ENCODE peak calls at places on chromosomes 16 and 17, in four cellular contexts. M is body of pancreas, K is spleen, W is GM23338. C is an unnamed sample.

GRCh38 chr17:82709024-82709675 is 7.4 kb upstream of the FN3KRP start:
- DNase-seq in M (no peak), K (no peak), W (no peak), C (no peak)

GRCh38 chr17:81142301-81143199 is 22.8 kb upstream of the PVALEF start:
- DNase-seq in M (peak), K (peak), W (peak), C (peak)

GRCh38 chr16:86511317-86512161 is 1.2 kb downstream of the FOXF1 start:
- DNase-seq in M (no peak), K (no peak), W (no peak), C (no peak)

GRCh38 chr16:22327446-22327775 is 30.2 kb downstream of the POLR3E start:
- DNase-seq in M (no peak), K (no peak), W (no peak), C (no peak)

GRCh38 chr17:31339906-31340661 is 18.7 kb upstream of the EVI2A start:
- DNase-seq in M (no peak), K (no peak), W (no peak), C (no peak)

GRCh38 chr17:9987779-9988585 is 82.9 kb upstream of the RCVRN start:
- DNase-seq in M (peak), K (peak), W (peak), C (no peak)

GRCh38 chr17:2634361-2634960 is 41.0 kb downstream of the PAFAH1B1 start:
- DNase-seq in M (peak), K (no peak), W (peak), C (no peak)

GRCh38 chr17:34570491-34570890 is 8.9 kb upstream of the TMEM132E start:
- DNase-seq in M (no peak), K (no peak), W (peak), C (no peak)

GRCh38 chr17:1714980-1715802 is 5.0 kb upstream of the TLCD2 start:
- DNase-seq in M (peak), K (peak), W (peak), C (peak)

GRCh38 chr17:48970224-48970623 is 1.8 kb upstream of the GIP start:
- DNase-seq in M (no peak), K (peak), W (no peak), C (no peak)

GRCh38 chr16:72890587-72890986 is 157.3 kb downstream of the ZFHX3 start:
- DNase-seq in M (no peak), K (no peak), W (no peak), C (no peak)

GRCh38 chr16:14132696-14133048 is 61.6 kb downstream of the MRTFB start:
- DNase-seq in M (no peak), K (no peak), W (no peak), C (peak)

GRCh38 chr16:49158029-49158642 is 123.5 kb downstream of the CBLN1 start:
- DNase-seq in M (peak), K (no peak), W (peak), C (no peak)

GRCh38 chr17:45248132-45248936 is 13.6 kb downstream of the SPATA32 start:
- DNase-seq in M (peak), K (peak), W (peak), C (no peak)

GRCh38 chr16:85853641-85854545 is 45.1 kb upstream of the IRF8 start:
- DNase-seq in M (no peak), K (peak), W (no peak), C (no peak)

GRCh38 chr16:75087040-75087979 is 29.3 kb downstream of the LDHD start:
- DNase-seq in M (no peak), K (no peak), W (no peak), C (peak)

GRCh38 chr17:29393451-29393850 is 3.3 kb downstream of the TAOK1 start:
- DNase-seq in M (no peak), K (no peak), W (no peak), C (no peak)
- H3K4me3 ChIP-seq in M (no peak), K (no peak), W (no peak), C (no peak)

DNA sequence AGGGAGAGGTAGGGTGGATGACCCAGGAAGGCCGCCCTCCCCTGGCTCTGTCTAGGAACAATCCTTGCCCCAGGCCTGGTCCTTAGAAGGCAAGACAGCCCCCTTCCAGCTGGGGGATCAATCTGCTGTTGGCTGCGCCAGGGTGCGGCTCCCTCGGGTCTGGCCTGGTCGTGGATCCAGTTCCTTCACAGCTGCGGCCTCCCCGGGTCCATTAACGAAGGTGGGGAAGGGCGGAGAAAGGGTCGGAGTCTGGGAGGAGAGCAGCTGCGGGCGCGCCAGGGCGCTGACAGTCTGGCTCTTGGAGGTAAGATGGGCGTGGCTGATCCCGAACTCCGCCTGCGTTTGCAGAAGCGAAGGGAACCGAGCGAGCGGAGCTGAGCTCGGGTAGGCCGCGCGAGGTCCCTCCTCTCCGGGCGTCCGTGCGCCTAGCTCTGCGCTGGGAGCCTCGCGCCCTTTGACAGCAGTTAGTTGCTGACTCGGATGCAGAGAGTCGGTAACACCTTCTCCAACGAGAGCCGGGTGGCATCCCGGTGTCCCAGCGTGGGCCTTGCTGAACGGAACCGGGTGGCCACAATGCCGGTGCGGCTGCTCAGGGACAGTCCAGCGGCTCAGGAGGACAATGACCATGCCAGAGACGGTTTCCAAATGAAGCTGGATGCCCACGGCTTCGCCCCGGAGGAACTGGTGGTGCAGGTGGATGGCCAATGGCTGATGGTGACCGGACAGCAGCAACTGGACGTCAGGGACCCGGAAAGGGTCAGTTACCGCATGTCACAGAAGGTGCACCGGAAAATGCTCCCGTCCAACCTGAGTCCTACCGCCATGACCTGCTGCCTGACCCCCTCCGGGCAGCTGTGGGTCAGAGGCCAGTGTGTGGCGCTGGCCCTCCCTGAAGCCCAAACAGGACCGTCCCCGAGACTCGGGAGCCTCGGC is at the start of gene HSPB9:
- DNase-seq in M (peak), K (no peak), W (peak), C (no peak)
- H3K4me3 ChIP-seq in M (no peak), K (no peak), W (peak), C (no peak)

DNA sequence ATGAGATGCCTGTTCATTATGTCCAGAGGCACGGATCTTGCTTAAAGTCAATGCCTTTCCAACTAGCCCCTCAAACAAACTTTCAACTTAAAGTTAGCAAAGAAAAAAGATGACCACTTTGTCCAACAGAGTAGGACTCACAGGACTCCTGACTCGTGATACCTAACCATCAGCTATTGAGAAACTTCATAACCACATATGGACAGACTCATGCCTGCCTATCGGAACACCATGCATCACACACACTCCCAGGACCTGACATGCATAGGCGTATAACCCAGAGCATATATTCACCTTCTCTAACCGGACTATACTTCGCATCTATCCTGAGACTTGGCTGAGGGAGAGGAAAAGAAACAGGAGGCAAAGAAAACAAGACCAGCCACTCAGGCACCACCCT is 2.3 kb downstream of the PIP4K2B start:
- DNase-seq in M (no peak), K (no peak), W (no peak), C (no peak)
- H3K4me3 ChIP-seq in M (no peak), K (peak), W (no peak), C (peak)

GRCh38 chr16:88482630-88483391 is 29.7 kb downstream of the ZFPM1 start:
- DNase-seq in M (peak), K (no peak), W (no peak), C (no peak)
- H3K4me3 ChIP-seq in M (no peak), K (no peak), W (no peak), C (no peak)

GRCh38 chr17:36940313-36941264 is 3.3 kb downstream of the LHX1 start:
- DNase-seq in M (no peak), K (no peak), W (peak), C (no peak)

GRCh38 chr17:36941265-36942021 is 4.2 kb downstream of the LHX1 start:
- DNase-seq in M (no peak), K (no peak), W (peak), C (no peak)

GRCh38 chr17:36943250-36944220 is 5.2 kb upstream of the AATF start:
- DNase-seq in M (no peak), K (no peak), W (peak), C (no peak)

GRCh38 chr17:36942631-36943125 is 5.4 kb downstream of the LHX1 start:
- DNase-seq in M (no peak), K (no peak), W (no peak), C (no peak)

GRCh38 chr17:36942031-36942599 is 4.8 kb downstream of the LHX1 start:
- DNase-seq in M (no peak), K (no peak), W (peak), C (no peak)
- H3K4me3 ChIP-seq in M (no peak), K (peak), W (peak), C (no peak)

C was measured in AG04450.